ENCODE peak calls at places on chromosome 15, in seven cellular contexts. D is activated T-helper 1 cell treated with anti-CD3 and anti-CD28 coated beads, Interleukin-2, amount 50 U/mL, for 16 hours; W is PC-9; Q is stimulated activated CD4-positive, alpha-beta T cell treated with anti-CD3 and anti-CD28 coated beads, TNF-alpha, amount 100 ng/mL, for 4 hours; P is left lung; Y is NCI-H510A; X is islet precursor cell. G is an unnamed sample.

GRCh38 chr15:73870700-73871408 is 2.5 kb upstream of the TBC1D21 start:
- DNase-seq in D (no peak), W (no peak), Q (no peak), P (no peak), Y (no peak), X (peak), G (no peak)

GRCh38 chr15:52857471-52857870 is 67.3 kb upstream of the ONECUT1 start:
- DNase-seq in D (no peak), W (no peak), Q (no peak), P (no peak), Y (no peak), X (no peak), G (no peak)

GRCh38 chr15:88215249-88215648 is 41.3 kb downstream of the NTRK3 start:
- DNase-seq in D (no peak), W (no peak), Q (no peak), P (no peak), Y (no peak), X (no peak), G (no peak)

GRCh38 chr15:88896339-88897033 is 1.1 kb upstream of the HAPLN3 start:
- DNase-seq in D (no peak), W (no peak), Q (no peak), P (no peak), Y (no peak), X (no peak), G (no peak)

GRCh38 chr15:100092034-100092433 is 249.7 kb downstream of the ADAMTS17 start:
- DNase-seq in D (no peak), W (no peak), Q (no peak), P (no peak), Y (no peak), X (no peak), G (no peak)

GRCh38 chr15:40766906-40767837 is 2.6 kb upstream of the C15orf62 start:
- DNase-seq in D (no peak), W (no peak), Q (no peak), P (no peak), Y (no peak), X (peak), G (no peak)

GRCh38 chr15:60392986-60393811 is 4.6 kb downstream of the ANXA2 start:
- DNase-seq in D (no peak), W (peak), Q (no peak), P (no peak), Y (peak), X (peak), G (peak)

GRCh38 chr15:62107561-62108110 is 40.9 kb downstream of the C2CD4A start:
- DNase-seq in D (no peak), W (no peak), Q (no peak), P (no peak), Y (no peak), X (no peak), G (no peak)

GRCh38 chr15:73617310-73617709 is 15.9 kb downstream of the NPTN start:
- DNase-seq in D (no peak), W (no peak), Q (no peak), P (no peak), Y (no peak), X (no peak), G (no peak)

GRCh38 chr15:64515196-64515595 is 54.8 kb downstream of the ZNF609 start:
- DNase-seq in D (no peak), W (peak), Q (no peak), P (no peak), Y (no peak), X (no peak), G (no peak)

GRCh38 chr15:68175527-68175926 is 29.6 kb downstream of the CALML4 start:
- DNase-seq in D (no peak), W (no peak), Q (no peak), P (no peak), Y (no peak), X (no peak), G (no peak)

GRCh38 chr15:70361891-70362290 is 264.2 kb upstream of the TLE3 start:
- DNase-seq in D (no peak), W (no peak), Q (no peak), P (no peak), Y (no peak), X (peak), G (no peak)

GRCh38 chr15:64343841-64344240 is 12.1 kb downstream of the CSNK1G1 start:
- DNase-seq in D (no peak), W (no peak), Q (no peak), P (no peak), Y (no peak), X (no peak), G (no peak)

GRCh38 chr15:36883705-36884355 is 216.5 kb downstream of the MEIS2 start:
- DNase-seq in D (no peak), W (no peak), Q (peak), P (peak), Y (peak), X (peak), G (peak)

GRCh38 chr15:100995471-100996430 is 76.6 kb downstream of the LRRK1 start:
- DNase-seq in D (no peak), W (no peak), Q (no peak), P (no peak), Y (no peak), X (peak), G (no peak)

GRCh38 chr15:67515090-67515489 is 5.8 kb upstream of the C15orf61 start:
- DNase-seq in D (no peak), W (no peak), Q (no peak), P (no peak), Y (no peak), X (no peak), G (no peak)

GRCh38 chr15:100520132-100520921 is 8.4 kb downstream of the CERS3 start:
- DNase-seq in D (no peak), W (no peak), Q (no peak), P (no peak), Y (no peak), X (no peak), G (no peak)

GRCh38 chr15:57647791-57648130 is 56.1 kb downstream of the MYZAP start:
- DNase-seq in D (no peak), W (no peak), Q (no peak), P (no peak), Y (no peak), X (peak), G (no peak)

GRCh38 chr15:85284497-85284896 is 95.9 kb upstream of the AKAP13 start:
- DNase-seq in D (no peak), W (no peak), Q (no peak), P (no peak), Y (no peak), X (peak), G (no peak)

GRCh38 chr15:74319596-74320357 is 47.7 kb downstream of the CYP11A1 start:
- DNase-seq in D (no peak), W (no peak), Q (no peak), P (no peak), Y (no peak), X (peak), G (no peak)

GRCh38 chr15:28953573-28954195 is 67.9 kb downstream of the APBA2 start:
- DNase-seq in D (no peak), W (no peak), Q (no peak), P (peak), Y (no peak), X (peak), G (no peak)

GRCh38 chr15:74826372-74826819 is at the start of gene CPLX3:
- DNase-seq in D (peak), W (no peak), Q (no peak), P (no peak), Y (no peak), X (peak), G (no peak)

GRCh38 chr15:49688135-49688790 is 67.4 kb downstream of the DTWD1 start:
- DNase-seq in D (no peak), W (no peak), Q (no peak), P (no peak), Y (no peak), X (no peak), G (no peak)

GRCh38 chr15:58154769-58155168 is 16.6 kb downstream of the AQP9 start:
- DNase-seq in D (no peak), W (no peak), Q (no peak), P (no peak), Y (no peak), X (no peak), G (no peak)

GRCh38 chr15:48679952-48680351 is 34.4 kb upstream of the FBN1 start:
- DNase-seq in D (no peak), W (no peak), Q (no peak), P (no peak), Y (no peak), X (no peak), G (no peak)

GRCh38 chr15:39028069-39028468 is 463.5 kb upstream of the RASGRP1 start:
- DNase-seq in D (no peak), W (no peak), Q (no peak), P (no peak), Y (no peak), X (peak), G (no peak)

GRCh38 chr15:59268980-59269472 is 62.4 kb downstream of the LDHAL6B start:
- DNase-seq in D (no peak), W (no peak), Q (no peak), P (no peak), Y (no peak), X (no peak), G (no peak)

GRCh38 chr15:66663664-66664063 is 38.4 kb upstream of the SMAD6 start:
- DNase-seq in D (no peak), W (no peak), Q (no peak), P (no peak), Y (no peak), X (no peak), G (no peak)